ENCODE peak calls at places on chromosomes 1 and 21, in five cellular contexts. G is kidney glomerular epithelial cell; J is AG08395; Q is activated T-cell treated with anti-CD3 and anti-CD28 coated beads, Interleukin-2, amount 50 U/mL, for 72 hours; W is AG09309. H is an unnamed sample.

GRCh38 chr21:25421327-25422028 is 185.8 kb downstream of the MRPL39 start:
- DNase-seq in G (peak), J (peak), Q (peak), W (peak), H (peak)

GRCh38 chr21:42613756-42614155 is 39.7 kb upstream of the PDE9A start:
- DNase-seq in G (no peak), J (no peak), Q (no peak), W (no peak), H (no peak)

GRCh38 chr1:161379071-161379470 is 11.4 kb upstream of the CFAP126 start:
- DNase-seq in G (no peak), J (peak), Q (no peak), W (no peak), H (no peak)

GRCh38 chr1:227736814-227737432 is 1.7 kb downstream of the SNAP47 start:
- DNase-seq in G (no peak), J (no peak), Q (no peak), W (no peak), H (no peak)

GRCh38 chr1:220879509-220880366 is 495 bp downstream of the HLX start:
- DNase-seq in G (peak), J (peak), Q (peak), W (no peak), H (no peak)

GRCh38 chr1:33609739-33610138 is 137.3 kb downstream of the ZSCAN20 start:
- DNase-seq in G (no peak), J (no peak), Q (no peak), W (no peak), H (no peak)

GRCh38 chr1:110337704-110338199 is 1.4 kb upstream of the RBM15 start:
- DNase-seq in G (no peak), J (no peak), Q (peak), W (no peak), H (no peak)

GRCh38 chr21:46347791-46348381 is 23.9 kb downstream of the PCNT start:
- DNase-seq in G (no peak), J (no peak), Q (no peak), W (no peak), H (no peak)

GRCh38 chr21:16418211-16418610 is 688.4 kb downstream of the USP25 start:
- DNase-seq in G (no peak), J (peak), Q (no peak), W (no peak), H (no peak)

GRCh38 chr1:145985502-145986439 is 10.6 kb downstream of the TXNIP start:
- DNase-seq in G (no peak), J (peak), Q (no peak), W (no peak), H (no peak)

GRCh38 chr1:65292861-65293593 is 16.3 kb upstream of the DNAJC6 start:
- DNase-seq in G (no peak), J (no peak), Q (no peak), W (no peak), H (no peak)

GRCh38 chr1:32538887-32539583 is at the start of gene ZBTB8A:
- DNase-seq in G (peak), J (peak), Q (peak), W (no peak), H (peak)

GRCh38 chr1:226778657-226779058 is 39.6 kb upstream of the ITPKB start:
- DNase-seq in G (peak), J (peak), Q (no peak), W (peak), H (peak)

GRCh38 chr1:5967351-5968160 is 24.7 kb downstream of the NPHP4 start:
- DNase-seq in G (no peak), J (peak), Q (no peak), W (peak), H (peak)

GRCh38 chr1:36764796-36765195 is 269.5 kb downstream of the GRIK3 start:
- DNase-seq in G (no peak), J (no peak), Q (no peak), W (no peak), H (no peak)

H was measured in GM04504.